ENCODE peak calls at places on chromosomes 6 and 20, in six cellular contexts. M, I, Q, V, X and G are unnamed samples.

GRCh38 chr6:24329022-24329421 is 28.8 kb downstream of the DCDC2 start:
- DNase-seq in I (no peak), M (no peak), Q (no peak), V (no peak), X (no peak), G (no peak)

GRCh38 chr20:48002517-48002970 is 217.3 kb upstream of the SULF2 start:
- DNase-seq in M (no peak), Q (no peak), V (no peak), X (no peak), I (no peak), G (no peak)

GRCh38 chr6:85460951-85461805 is 11.3 kb downstream of the NT5E start:
- DNase-seq in X (no peak), I (peak), V (no peak), M (peak), Q (peak), G (no peak)

GRCh38 chr6:43708857-43709653 is 21.5 kb upstream of the MRPS18A start:
- DNase-seq in Q (no peak), V (no peak), X (no peak), I (peak), M (peak), G (no peak)

GRCh38 chr6:131924881-131925474 is 26.2 kb downstream of the CCN2 start:
- DNase-seq in M (no peak), V (no peak), Q (no peak), X (peak), I (peak), G (peak)

GRCh38 chr20:50969912-50970311 is 11.3 kb downstream of the MOCS3 start:
- DNase-seq in V (no peak), X (no peak), M (no peak), I (no peak), Q (no peak), G (no peak)

GRCh38 chr6:137571854-137572253 is 77.7 kb upstream of the OLIG3 start:
- DNase-seq in V (no peak), Q (peak), I (no peak), M (peak), X (no peak), G (peak)

GRCh38 chr6:111356551-111356950 is 126.5 kb downstream of the REV3L start:
- DNase-seq in Q (no peak), X (no peak), V (no peak), I (no peak), M (no peak), G (no peak)

GRCh38 chr6:91812596-91813274 is 1225.9 kb upstream of the MAP3K7 start:
- DNase-seq in M (peak), Q (no peak), I (no peak), V (no peak), X (no peak), G (no peak)

GRCh38 chr6:73514746-73515110 is 6.1 kb downstream of the EEF1A1 start:
- DNase-seq in I (no peak), M (no peak), V (no peak), X (no peak), Q (no peak), G (peak)

GRCh38 chr6:144181639-144182038 is 31.3 kb downstream of the STX11 start:
- DNase-seq in V (no peak), M (no peak), Q (no peak), I (peak), X (no peak), G (no peak)

GRCh38 chr20:37999526-38000263 is 33.6 kb downstream of the TTI1 start:
- DNase-seq in M (no peak), V (no peak), Q (no peak), X (no peak), I (no peak), G (no peak)

GRCh38 chr20:35303735-35304431 is 11.7 kb upstream of the FAM83C start:
- DNase-seq in X (peak), I (peak), Q (peak), M (peak), V (peak), G (peak)

GRCh38 chr20:10505320-10506226 is 70.5 kb downstream of the SLX4IP start:
- DNase-seq in V (no peak), Q (no peak), I (peak), M (no peak), X (no peak), G (no peak)

GRCh38 chr6:111845441-111845871 is 27.8 kb downstream of the FYN start:
- DNase-seq in M (no peak), Q (no peak), X (no peak), V (no peak), I (no peak), G (no peak)

GRCh38 chr6:50922579-50923525 is 104.2 kb downstream of the TFAP2B start:
- DNase-seq in X (no peak), V (no peak), I (no peak), Q (no peak), M (no peak), G (no peak)